ENCODE peak calls at places on chromosomes 3 and 15, in seven cellular contexts. K, P, Y, G, Z, B and U are unnamed samples.

GRCh38 chr15:33846862-33847261 is 121.4 kb upstream of the CHRM5 start:
- DNase-seq in K (no peak), P (no peak), Y (no peak), G (no peak), Z (no peak), B (no peak), U (no peak)

GRCh38 chr3:49017646-49017977 is 768 bp downstream of the DALRD3 start:
- DNase-seq in K (no peak), P (no peak), Y (no peak), G (no peak), Z (peak; percentile 69), B (no peak), U (no peak)

GRCh38 chr3:108127301-108127988 is 36.6 kb upstream of the CD47 start:
- DNase-seq in K (no peak), P (no peak), Y (no peak), G (no peak), Z (no peak), B (peak; percentile 7), U (no peak)

GRCh38 chr15:40787344-40787841 is 17.6 kb downstream of the C15orf62 start:
- DNase-seq in K (peak; percentile 57), P (no peak), Y (no peak), G (peak; percentile 71), Z (peak; percentile 99), B (no peak), U (no peak)

GRCh38 chr3:133119146-133119545 is 81.0 kb downstream of the TMEM108 start:
- DNase-seq in K (no peak), P (no peak), Y (no peak), G (no peak), Z (no peak), B (no peak), U (no peak)

GRCh38 chr15:72785452-72786243 is 2.1 kb upstream of the ADPGK start:
- DNase-seq in K (no peak), P (no peak), Y (peak; percentile 33), G (no peak), Z (no peak), B (no peak), U (no peak)

GRCh38 chr3:100005670-100006393 is 108.5 kb downstream of the FILIP1L start:
- DNase-seq in K (no peak), P (no peak), Y (no peak), G (peak; percentile 44), Z (no peak), B (no peak), U (no peak)

GRCh38 chr3:37899711-37900306 is 38.1 kb downstream of the CTDSPL start:
- DNase-seq in K (no peak), P (no peak), Y (no peak), G (no peak), Z (no peak), B (no peak), U (no peak)

GRCh38 chr3:158352551-158352950 is 218.4 kb upstream of the MLF1 start:
- DNase-seq in K (no peak), P (no peak), Y (no peak), G (no peak), Z (peak; percentile 90), B (no peak), U (no peak)

GRCh38 chr3:30664884-30665283 is 58.5 kb downstream of the TGFBR2 start:
- DNase-seq in K (no peak), P (no peak), Y (no peak), G (no peak), Z (no peak), B (no peak), U (no peak)

GRCh38 chr15:60907233-60907947 is 321.7 kb downstream of the RORA start:
- DNase-seq in K (no peak), P (no peak), Y (no peak), G (no peak), Z (no peak), B (no peak), U (no peak)

GRCh38 chr3:122263974-122264588 is 61.0 kb upstream of the CSTA start:
- DNase-seq in K (no peak), P (no peak), Y (no peak), G (no peak), Z (no peak), B (no peak), U (no peak)

GRCh38 chr3:179591313-179591712 is 13.1 kb downstream of the MRPL47 start:
- DNase-seq in K (no peak), P (no peak), Y (no peak), G (no peak), Z (no peak), B (no peak), U (no peak)

DNA sequence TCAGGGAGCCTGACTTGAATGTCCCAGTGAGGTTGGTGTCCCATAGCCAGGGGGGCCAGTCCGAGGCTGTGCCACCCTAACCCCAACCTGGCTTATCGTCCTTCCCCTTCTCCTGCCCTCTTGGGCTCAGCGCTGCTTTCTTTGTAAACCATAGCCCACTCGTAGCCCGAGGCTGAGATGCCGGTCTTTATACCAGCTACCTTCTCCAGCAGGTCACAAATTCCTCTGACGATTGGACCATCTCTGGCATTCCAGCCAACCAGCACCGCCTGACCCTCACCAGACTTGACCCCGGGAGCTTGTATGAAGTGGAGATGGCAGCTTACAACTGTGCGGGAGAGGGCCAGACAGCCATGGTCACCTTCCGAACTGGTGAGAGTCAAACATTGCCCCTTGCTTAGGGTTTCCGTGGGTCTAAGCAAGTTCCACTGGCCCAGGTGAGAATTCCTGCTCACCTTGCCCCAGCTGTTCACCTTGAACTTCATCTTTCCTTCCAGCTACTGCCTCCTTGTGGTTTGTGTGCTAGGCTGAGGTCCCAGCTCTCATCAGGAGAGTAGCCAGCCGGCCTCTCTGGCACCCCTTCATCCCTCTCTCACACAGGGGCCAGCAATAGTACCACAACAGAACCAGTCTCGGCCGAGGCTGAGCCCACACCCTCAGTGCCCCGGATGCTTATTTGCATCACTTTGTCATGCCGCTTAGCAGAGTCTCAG is 66.7 kb downstream of the BOC start:
- DNase-seq in K (no peak), P (no peak), Y (no peak), G (no peak), Z (no peak), B (no peak), U (no peak)
- TF ChIP-seq CTCF in K (no peak), P (no peak), Y (no peak), G (no peak), Z (no peak), B (peak; percentile 18), U (no peak)

GRCh38 chr3:6994081-6994668 is 133.3 kb downstream of the GRM7 start:
- DNase-seq in K (no peak), P (no peak), Y (no peak), G (no peak), Z (no peak), B (no peak), U (no peak)
- TF ChIP-seq CTCF in K (no peak), P (no peak), Y (no peak), G (no peak), Z (no peak), B (no peak), U (peak; percentile 38)

GRCh38 chr3:16719426-16719825 is 114.2 kb upstream of the DAZL start:
- DNase-seq in K (no peak), P (no peak), Y (no peak), G (no peak), Z (no peak), B (no peak), U (no peak)

GRCh38 chr3:16721494-16721893 is 116.3 kb upstream of the DAZL start:
- DNase-seq in K (no peak), P (no peak), Y (no peak), G (no peak), Z (no peak), B (no peak), U (no peak)

GRCh38 chr3:16720367-16720766 is 115.1 kb upstream of the DAZL start:
- DNase-seq in K (no peak), P (no peak), Y (no peak), G (no peak), Z (no peak), B (no peak), U (no peak)

GRCh38 chr3:16724487-16724886 is 119.3 kb upstream of the DAZL start:
- DNase-seq in K (no peak), P (no peak), Y (no peak), G (peak; percentile 45), Z (no peak), B (no peak), U (no peak)

DNA sequence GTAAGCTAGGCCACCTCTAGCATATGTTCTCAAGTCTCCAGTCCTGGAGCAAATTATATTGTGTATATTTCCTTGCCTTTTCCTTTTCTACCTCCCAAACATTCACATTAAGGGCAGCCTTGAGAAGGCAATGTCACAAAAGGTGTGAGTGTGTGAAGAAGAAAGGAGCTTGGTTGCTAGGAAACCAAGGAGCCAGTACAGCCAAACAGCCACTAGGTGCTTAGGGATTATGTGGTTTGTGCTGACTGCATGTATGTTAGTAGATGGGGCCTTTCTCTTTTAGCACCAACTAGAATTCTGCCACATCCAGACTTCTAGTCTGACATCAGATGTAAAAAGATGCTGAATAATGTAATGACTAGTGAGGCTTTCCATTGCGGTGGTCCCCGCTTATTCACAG is 118.8 kb upstream of the DAZL start:
- DNase-seq in K (no peak), P (no peak), Y (no peak), G (peak; percentile 22), Z (no peak), B (peak; percentile 4), U (no peak)
- TF ChIP-seq CTCF in K (no peak), P (peak; percentile 18), Y (no peak), G (peak; percentile 40), Z (no peak), B (no peak), U (peak; percentile 50)

GRCh38 chr3:12483364-12483763 is 916 bp upstream of the TSEN2 start:
- DNase-seq in K (no peak), P (no peak), Y (no peak), G (peak; percentile 21), Z (no peak), B (no peak), U (no peak)

GRCh38 chr3:12486001-12486400 is 1.7 kb downstream of the TSEN2 start:
- DNase-seq in K (no peak), P (no peak), Y (no peak), G (no peak), Z (no peak), B (no peak), U (no peak)

GRCh38 chr3:12484983-12485327 is 675 bp downstream of the TSEN2 start:
- DNase-seq in K (no peak), P (no peak), Y (no peak), G (no peak), Z (no peak), B (no peak), U (no peak)

GRCh38 chr3:12483872-12484197 is 445 bp upstream of the TSEN2 start:
- DNase-seq in K (no peak), P (no peak), Y (no peak), G (no peak), Z (no peak), B (no peak), U (no peak)

GRCh38 chr3:12484198-12484982 is at the start of gene TSEN2:
- DNase-seq in K (peak; percentile 94), P (peak; percentile 85), Y (no peak), G (peak; percentile 92), Z (peak; percentile 95), B (peak; percentile 98), U (peak; percentile 96)
- TF ChIP-seq CTCF in K (no peak), P (no peak), Y (peak; percentile 39), G (peak; percentile 15), Z (no peak), B (no peak), U (no peak)